ENCODE peak calls at places on chromosome 15, in eight cellular contexts. Y is K562, W is keratinocyte, C is suprapubic skin, Z is upper lobe of right lung, V is tibial nerve, N is psoas muscle, D is DND-41. I is an unnamed sample.

GRCh38 chr15:43441316-43441715 is 51.6 kb downstream of the TP53BP1 start:
- DNase-seq in Y (peak; percentile 37), W (no peak), C (no peak), Z (no peak), V (no peak), N (no peak), D (no peak), I (no peak)

GRCh38 chr15:48389701-48390143 is 58.5 kb downstream of the DUT start:
- DNase-seq in Y (no peak), W (no peak), C (no peak), Z (no peak), V (no peak), N (no peak), D (no peak), I (no peak)

GRCh38 chr15:70713547-70714414 is 49.6 kb downstream of the UACA start:
- DNase-seq in Y (no peak), W (no peak), C (no peak), Z (no peak), V (no peak), N (no peak), D (no peak), I (no peak)

GRCh38 chr15:20348900-20349773 is 192.5 kb downstream of the GOLGA6L6 start:
- DNase-seq in Y (no peak), W (no peak), C (peak; percentile 64), Z (peak; percentile 78), V (no peak), N (peak; percentile 18), D (no peak), I (no peak)

GRCh38 chr15:73941449-73941848 is 15.2 kb downstream of the LOXL1 start:
- DNase-seq in Y (no peak), W (no peak), C (peak; percentile 34), Z (no peak), V (no peak), N (no peak), D (no peak), I (no peak)

GRCh38 chr15:36992454-36992853 is 107.9 kb downstream of the MEIS2 start:
- DNase-seq in Y (no peak), W (no peak), C (no peak), Z (no peak), V (no peak), N (no peak), D (no peak), I (no peak)

GRCh38 chr15:33866101-33866737 is 102.1 kb upstream of the CHRM5 start:
- DNase-seq in Y (no peak), W (no peak), C (no peak), Z (no peak), V (no peak), N (no peak), D (no peak), I (no peak)

GRCh38 chr15:65245096-65245849 is 34.0 kb upstream of the CILP start:
- DNase-seq in Y (no peak), W (no peak), C (no peak), Z (no peak), V (no peak), N (peak; percentile 62), D (no peak), I (no peak)

GRCh38 chr15:60052796-60053195 is 48.7 kb downstream of the FOXB1 start:
- DNase-seq in Y (no peak), W (no peak), C (no peak), Z (no peak), V (no peak), N (no peak), D (no peak), I (peak; percentile 46)

GRCh38 chr15:91530951-91531582 is 322.4 kb upstream of the SLCO3A1 start:
- DNase-seq in Y (no peak), W (no peak), C (no peak), Z (no peak), V (no peak), N (no peak), D (no peak), I (no peak)

GRCh38 chr15:58551764-58552504 is 120.1 kb downstream of the LIPC start:
- DNase-seq in Y (no peak), W (no peak), C (no peak), Z (no peak), V (peak; percentile 48), N (no peak), D (no peak), I (no peak)

GRCh38 chr15:58552505-58553364 is 120.9 kb downstream of the LIPC start:
- DNase-seq in Y (peak; percentile 42), W (no peak), C (no peak), Z (no peak), V (no peak), N (no peak), D (no peak), I (no peak)

GRCh38 chr15:58549780-58550064 is 117.9 kb downstream of the LIPC start:
- DNase-seq in Y (no peak), W (no peak), C (no peak), Z (no peak), V (no peak), N (no peak), D (no peak), I (no peak)

GRCh38 chr15:58549013-58549779 is 117.4 kb downstream of the LIPC start:
- DNase-seq in Y (no peak), W (no peak), C (no peak), Z (no peak), V (no peak), N (no peak), D (no peak), I (no peak)

DNA sequence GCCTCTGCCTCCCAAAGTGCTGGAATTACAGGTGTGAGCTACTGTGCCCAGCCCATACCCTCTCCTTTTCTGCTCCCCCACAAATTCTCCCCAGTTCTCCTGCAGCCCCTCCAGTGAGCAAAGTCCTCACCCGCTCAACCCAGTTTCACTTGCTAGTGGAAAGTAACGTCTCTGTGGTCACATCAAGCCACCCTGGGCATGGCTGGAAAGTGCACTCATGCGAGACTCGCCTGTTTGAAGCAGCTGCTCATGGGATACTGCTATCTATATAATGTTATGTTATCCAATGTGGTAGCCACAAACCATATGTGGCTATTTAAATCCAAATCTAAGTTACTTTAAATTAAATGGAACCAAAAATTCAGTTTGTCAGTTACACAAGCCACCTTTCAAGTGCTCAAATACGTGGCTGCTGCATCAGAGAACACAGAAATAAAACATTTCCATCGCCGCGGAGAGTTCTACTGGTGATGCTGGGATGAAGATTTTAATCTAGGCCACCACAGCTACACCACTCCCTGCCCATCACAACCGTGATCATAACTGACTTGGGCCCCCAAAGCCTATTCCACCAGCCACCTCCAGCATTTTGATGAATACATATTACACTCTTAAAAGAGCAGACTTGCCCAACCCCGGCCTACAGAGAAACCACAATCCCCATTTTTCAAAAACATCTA is 119.4 kb downstream of the LIPC start:
- DNase-seq in Y (no peak), W (no peak), C (no peak), Z (peak; percentile 30), V (no peak), N (no peak), D (peak; percentile 71), I (no peak)
- H3K27ac ChIP-seq in Y (peak overlapping the region; percentile 75), W (no peak overlapping the region), C (no peak overlapping the region), Z (peak overlapping the region; percentile 69), V (peak overlapping the region; percentile 47), N (no peak overlapping the region), D (peak overlapping the region; percentile 44), I (peak overlapping the region; percentile 57)

GRCh38 chr15:99324082-99324620 is 72.9 kb downstream of the LRRC28 start:
- DNase-seq in Y (no peak), W (no peak), C (no peak), Z (no peak), V (no peak), N (peak; percentile 23), D (no peak), I (no peak)

GRCh38 chr15:99322643-99323405 is 71.5 kb downstream of the LRRC28 start:
- DNase-seq in Y (no peak), W (no peak), C (no peak), Z (no peak), V (no peak), N (no peak), D (no peak), I (no peak)

GRCh38 chr15:99326235-99326634 is 75.0 kb downstream of the LRRC28 start:
- DNase-seq in Y (no peak), W (no peak), C (no peak), Z (no peak), V (no peak), N (no peak), D (no peak), I (no peak)

GRCh38 chr15:99321477-99321876 is 70.2 kb downstream of the LRRC28 start:
- DNase-seq in Y (no peak), W (no peak), C (no peak), Z (no peak), V (no peak), N (no peak), D (no peak), I (no peak)

GRCh38 chr15:99324700-99325099 is 73.4 kb downstream of the LRRC28 start:
- DNase-seq in Y (no peak), W (no peak), C (no peak), Z (no peak), V (no peak), N (no peak), D (no peak), I (no peak)
- H3K27ac ChIP-seq in Y (no peak overlapping the region), W (peak overlapping the region; percentile 95), C (peak overlapping the region; percentile 53), Z (no peak overlapping the region), V (no peak overlapping the region), N (peak overlapping the region; percentile 78), D (no peak overlapping the region), I (peak overlapping the region; percentile 94)

DNA sequence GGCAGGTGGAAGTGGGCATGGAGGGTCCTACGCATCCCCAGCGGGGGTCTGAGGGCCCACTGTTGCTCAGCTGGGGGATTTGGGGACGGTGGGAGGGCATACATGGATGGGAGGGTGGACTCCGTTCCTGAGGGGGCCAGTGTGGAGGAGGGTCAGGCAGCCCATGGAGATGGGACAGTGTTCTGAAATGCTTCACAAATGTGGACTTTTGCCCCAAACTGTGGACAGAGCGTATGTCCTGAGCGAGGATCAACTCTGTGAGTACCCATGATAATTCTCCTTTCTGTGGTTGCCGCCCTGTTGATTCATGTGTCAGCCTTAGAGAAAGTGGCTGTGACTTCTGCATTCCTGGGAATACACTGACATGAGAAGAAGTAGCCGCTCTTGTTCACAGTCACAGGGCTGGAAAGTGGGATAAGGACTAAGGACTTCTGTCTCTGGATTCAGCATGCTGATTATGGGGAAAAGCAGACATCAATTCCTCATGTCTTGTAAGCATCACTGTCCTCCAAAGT is 33.4 kb downstream of the SMAD3 start:
- DNase-seq in Y (no peak), W (no peak), C (no peak), Z (no peak), V (peak; percentile 23), N (no peak), D (no peak), I (no peak)
- H3K27ac ChIP-seq in Y (peak overlapping the region; percentile 81), W (peak overlapping the region; percentile 91), C (peak overlapping the region; percentile 89), Z (peak overlapping the region; percentile 70), V (no peak overlapping the region), N (peak overlapping the region; percentile 88), D (no peak overlapping the region), I (peak overlapping the region; percentile 51)

DNA sequence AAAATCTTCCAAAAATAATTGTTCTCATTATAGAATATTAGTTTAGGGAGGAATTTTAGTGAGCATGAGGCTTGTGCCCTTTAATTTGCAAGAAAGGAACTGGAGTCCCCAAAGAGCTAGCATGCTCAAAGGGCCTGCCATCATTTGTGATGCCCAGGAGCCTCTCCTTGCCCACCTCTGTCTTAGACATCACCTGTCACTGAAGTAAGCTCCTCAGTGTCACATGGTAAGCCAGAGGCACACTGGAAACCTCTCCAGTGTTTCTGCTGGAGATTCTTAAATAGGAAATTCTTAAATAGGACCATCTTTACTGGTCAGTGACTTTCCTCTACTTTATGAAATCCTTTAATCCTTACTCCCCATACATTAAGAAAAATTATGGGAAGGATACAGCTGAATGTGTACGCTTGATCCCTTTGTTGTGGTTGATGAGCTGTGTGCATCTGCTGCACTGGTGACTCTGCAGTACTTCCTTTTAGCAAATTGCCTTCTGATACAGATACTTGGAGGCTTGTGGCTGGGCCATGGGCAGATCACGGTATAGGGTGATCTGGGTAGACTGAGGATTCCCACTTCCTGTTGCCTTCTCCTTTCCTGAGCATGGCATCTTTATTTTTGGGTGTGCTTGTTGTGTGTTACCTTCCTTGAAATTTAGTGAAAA is 197.4 kb downstream of the KLHL25 start:
- DNase-seq in Y (no peak), W (no peak), C (no peak), Z (no peak), V (no peak), N (no peak), D (peak; percentile 58), I (no peak)
- H3K27ac ChIP-seq in Y (no peak overlapping the region), W (no peak overlapping the region), C (no peak overlapping the region), Z (no peak overlapping the region), V (no peak overlapping the region), N (peak overlapping the region; percentile 42), D (peak overlapping the region; percentile 42), I (no peak overlapping the region)